ENCODE peak calls at places on chromosomes 3 and 15, in six cellular contexts. M is mammary epithelial cell, H is astrocyte, S is fibroblast of lung, G is IMR-90, E is SK-N-SH. C is an unnamed sample. For H3K4me1, the result is how much of the 10 kb centered on the place peaks cover.

GRCh38 chr3:183764854-183765731 is 60.3 kb downstream of the MAP6D1 start:
- DNase-seq in M (peak), H (peak), S (peak), G (peak), E (peak), C (peak)

GRCh38 chr3:52310861-52311566 is 5.1 kb upstream of the DNAH1 start:
- DNase-seq in M (no peak), H (no peak), S (no peak), G (peak), E (no peak), C (peak)

GRCh38 chr3:9503283-9503682 is 50.3 kb downstream of the LHFPL4 start:
- DNase-seq in M (peak), H (peak), S (peak), G (peak), E (peak), C (peak)

GRCh38 chr3:190658106-190658505 is 144.2 kb downstream of the IL1RAP start:
- DNase-seq in M (no peak), H (no peak), S (no peak), G (no peak), E (no peak), C (peak)

GRCh38 chr3:143315766-143316165 is 196.2 kb downstream of the CHST2 start:
- DNase-seq in M (no peak), H (no peak), S (no peak), G (no peak), E (no peak), C (no peak)

GRCh38 chr15:48975713-48976419 is 12.1 kb upstream of the SHC4 start:
- DNase-seq in M (peak), H (peak), S (peak), G (peak), E (peak), C (peak)

GRCh38 chr15:57595011-57595866 is 3.5 kb downstream of the MYZAP start:
- DNase-seq in M (no peak), H (no peak), S (no peak), G (no peak), E (peak), C (no peak)

GRCh38 chr15:69666921-69667811 is 214.5 kb downstream of the RPLP1 start:
- DNase-seq in M (no peak), H (no peak), S (no peak), G (no peak), E (no peak), C (no peak)

GRCh38 chr15:90562669-90563068 is 32.9 kb downstream of the CRTC3 start:
- DNase-seq in M (no peak), H (no peak), S (no peak), G (no peak), E (no peak), C (no peak)
- H3K4me1 ChIP-seq in M (under half), H (under half), S (under half), G (under half), E (under half), C (half or more)

GRCh38 chr3:44184319-44184953 is 57.2 kb upstream of the TOPAZ1 start:
- DNase-seq in M (no peak), H (no peak), S (no peak), G (no peak), E (peak), C (no peak)
- H3K4me3 ChIP-seq in M (no peak), H (no peak), S (no peak), G (no peak), E (no peak), C (peak)

GRCh38 chr3:59251899-59252298 is 202.1 kb upstream of the CFAP20DC start:
- DNase-seq in M (peak), H (peak), S (peak), G (peak), E (no peak), C (no peak)

GRCh38 chr3:59254433-59254832 is 204.6 kb upstream of the CFAP20DC start:
- DNase-seq in M (no peak), H (no peak), S (no peak), G (no peak), E (no peak), C (no peak)

GRCh38 chr3:59250600-59250999 is 200.8 kb upstream of the CFAP20DC start:
- DNase-seq in M (no peak), H (no peak), S (no peak), G (no peak), E (no peak), C (no peak)

GRCh38 chr3:59256233-59256632 is 206.4 kb upstream of the CFAP20DC start:
- DNase-seq in M (no peak), H (no peak), S (no peak), G (no peak), E (no peak), C (no peak)

DNA sequence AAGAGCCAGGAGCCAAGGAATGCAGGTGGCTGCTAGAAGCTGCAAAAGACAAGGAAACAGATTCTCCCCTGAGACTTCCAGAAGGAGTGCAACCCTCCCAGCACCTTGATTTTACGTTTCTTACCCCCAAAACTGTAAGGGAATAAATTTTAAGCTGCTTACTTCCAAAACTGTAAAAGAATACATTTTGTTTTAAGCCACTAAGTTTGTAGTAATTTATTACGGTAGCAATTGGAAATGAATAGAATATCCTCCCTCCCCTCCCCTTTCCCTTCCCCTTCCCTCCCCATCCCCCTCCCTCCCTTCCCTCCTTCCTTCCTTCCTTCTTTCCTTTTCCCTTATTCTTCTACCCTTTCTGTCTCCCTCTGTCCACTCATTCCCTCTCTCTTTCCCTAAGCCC is 203.7 kb upstream of the CFAP20DC start:
- DNase-seq in M (no peak), H (no peak), S (no peak), G (no peak), E (no peak), C (no peak)
- H3K9ac ChIP-seq in M (no peak), H (no peak), S (no peak), G (no peak), E (no peak), C (no peak)

GRCh38 chr3:151305081-151305777 is 11.4 kb downstream of the GPR87 start:
- DNase-seq in M (peak), H (peak), S (peak), G (peak), E (peak), C (peak)

GRCh38 chr3:151305778-151306157 is 10.9 kb downstream of the GPR87 start:
- DNase-seq in M (no peak), H (no peak), S (no peak), G (peak), E (no peak), C (peak)

GRCh38 chr3:151300554-151300953 is 16.1 kb downstream of the GPR87 start:
- DNase-seq in M (no peak), H (no peak), S (no peak), G (no peak), E (no peak), C (no peak)

GRCh38 chr3:151299006-151299405 is 17.6 kb downstream of the GPR87 start:
- DNase-seq in M (no peak), H (no peak), S (no peak), G (no peak), E (no peak), C (no peak)

GRCh38 chr3:151301787-151302186 is 14.8 kb downstream of the GPR87 start:
- DNase-seq in M (peak), H (peak), S (peak), G (peak), E (no peak), C (peak)
- H3K4me1 ChIP-seq in M (half or more), H (under half), S (under half), G (under half), E (under half), C (under half)

DNA sequence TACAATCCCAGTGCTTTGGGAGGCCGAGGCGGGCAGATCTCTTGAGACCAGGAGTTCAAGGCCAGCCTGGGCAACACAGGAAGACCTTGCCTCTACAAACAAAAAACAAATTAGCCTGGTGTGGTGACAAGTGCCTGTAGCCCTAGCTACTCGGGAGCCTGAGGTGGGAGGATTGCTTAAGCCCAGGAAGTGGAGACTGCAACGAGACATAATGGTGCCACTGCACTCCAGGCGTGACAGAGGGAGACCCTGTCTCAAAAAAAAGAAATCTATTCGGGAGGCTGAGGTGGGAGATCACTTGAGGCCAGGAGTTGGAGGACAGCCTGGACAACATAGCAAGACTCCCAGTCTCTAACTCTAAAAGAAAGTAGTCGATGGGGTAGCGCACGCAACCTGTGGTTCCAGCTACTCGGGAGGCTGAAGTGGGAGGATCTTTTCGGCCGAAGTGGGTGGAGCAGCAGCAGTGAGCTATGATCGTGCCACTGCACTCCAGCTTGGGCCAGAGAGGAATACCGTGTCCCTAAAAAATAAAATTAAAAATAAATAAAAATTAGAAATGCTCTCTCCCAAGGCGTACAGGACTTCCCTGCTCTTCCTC is 775 bp downstream of the C3orf33 start:
- DNase-seq in M (peak), H (no peak), S (no peak), G (no peak), E (no peak), C (no peak)
- H3K4me3 ChIP-seq in M (peak), H (peak), S (peak), G (peak), E (peak), C (peak)

C was measured in adipocyte.